ENCODE peak calls at places on chromosome 15, in five cellular contexts. G is Peyer's patch, F is cardiac muscle cell, Y is ovary, R is osteoblast. I is an unnamed sample.

GRCh38 chr15:99598296-99598695 is 32.5 kb downstream of the MEF2A start:
- DNase-seq in G (no peak), F (no peak), Y (no peak), R (no peak), I (no peak)

GRCh38 chr15:77836901-77837648 is 204.4 kb upstream of the LINGO1 start:
- DNase-seq in G (no peak), F (no peak), Y (no peak), R (peak; percentile 31), I (peak; percentile 54)

GRCh38 chr15:31074321-31074720 is 27.2 kb downstream of the TRPM1 start:
- DNase-seq in G (no peak), F (no peak), Y (no peak), R (no peak), I (no peak)

GRCh38 chr15:31412824-31413223 is 86.2 kb downstream of the KLF13 start:
- DNase-seq in G (no peak), F (no peak), Y (no peak), R (no peak), I (no peak)

GRCh38 chr15:64246364-64247189 is 83.8 kb upstream of the PPIB start:
- DNase-seq in G (no peak), F (peak; percentile 85), Y (no peak), R (peak; percentile 17), I (no peak)

GRCh38 chr15:76674883-76675282 is 230.3 kb downstream of the SCAPER start:
- DNase-seq in G (no peak), F (no peak), Y (no peak), R (no peak), I (no peak)

GRCh38 chr15:88255496-88256171 is 905 bp downstream of the NTRK3 start:
- DNase-seq in G (no peak), F (peak; percentile 58), Y (peak; percentile 59), R (peak; percentile 97), I (no peak)

GRCh38 chr15:77474310-77474986 is 53.8 kb downstream of the HMG20A start:
- DNase-seq in G (no peak), F (no peak), Y (no peak), R (no peak), I (no peak)

GRCh38 chr15:95470997-95471692 is 859.4 kb upstream of the NR2F2 start:
- DNase-seq in G (no peak), F (peak; percentile 90), Y (peak; percentile 63), R (no peak), I (no peak)

GRCh38 chr15:93415576-93415975 is 326.6 kb upstream of the RGMA start:
- DNase-seq in G (no peak), F (no peak), Y (no peak), R (no peak), I (no peak)

GRCh38 chr15:87032291-87032690 is 952.6 kb downstream of the AGBL1 start:
- DNase-seq in G (no peak), F (no peak), Y (no peak), R (no peak), I (no peak)

GRCh38 chr15:95875141-95875643 is 455.3 kb upstream of the NR2F2 start:
- DNase-seq in G (no peak), F (peak; percentile 86), Y (no peak), R (no peak), I (no peak)

GRCh38 chr15:58396181-58396580 is 35.6 kb upstream of the LIPC start:
- DNase-seq in G (no peak), F (peak; percentile 91), Y (no peak), R (peak; percentile 80), I (no peak)

GRCh38 chr15:22950211-22950990 is 29.8 kb downstream of the CYFIP1 start:
- DNase-seq in G (no peak), F (no peak), Y (no peak), R (peak; percentile 90), I (peak; percentile 75)

GRCh38 chr15:99451484-99451883 is 114.3 kb upstream of the MEF2A start:
- DNase-seq in G (no peak), F (no peak), Y (no peak), R (no peak), I (no peak)

GRCh38 chr15:48029656-48030055 is 91.1 kb upstream of the SLC24A5 start:
- DNase-seq in G (no peak), F (no peak), Y (no peak), R (no peak), I (no peak)

GRCh38 chr15:91302588-91303439 is 202.8 kb downstream of the SV2B start:
- DNase-seq in G (peak; percentile 50), F (peak; percentile 77), Y (no peak), R (peak; percentile 83), I (no peak)

GRCh38 chr15:99566157-99566900 is 545 bp downstream of the MEF2A start:
- DNase-seq in G (peak; percentile 56), F (no peak), Y (peak; percentile 63), R (peak; percentile 87), I (peak; percentile 86)

GRCh38 chr15:29345549-29346525 is 76.2 kb upstream of the NSMCE3 start:
- DNase-seq in G (no peak), F (no peak), Y (no peak), R (no peak), I (no peak)

GRCh38 chr15:58537480-58537879 is 105.7 kb downstream of the LIPC start:
- DNase-seq in G (peak; percentile 25), F (no peak), Y (no peak), R (no peak), I (no peak)

GRCh38 chr15:52485290-52485689 is 43.4 kb downstream of the MYO5A start:
- DNase-seq in G (no peak), F (no peak), Y (no peak), R (no peak), I (no peak)

GRCh38 chr15:98800437-98801233 is 152.3 kb downstream of the IGF1R start:
- DNase-seq in G (peak; percentile 60), F (peak; percentile 94), Y (no peak), R (no peak), I (no peak)

GRCh38 chr15:91075761-91076160 is 24.3 kb upstream of the SV2B start:
- DNase-seq in G (no peak), F (no peak), Y (no peak), R (no peak), I (no peak)

GRCh38 chr15:58524247-58524646 is 92.5 kb downstream of the LIPC start:
- DNase-seq in G (peak; percentile 19), F (peak; percentile 52), Y (no peak), R (no peak), I (no peak)

GRCh38 chr15:43285609-43286037 is 18.9 kb upstream of the TGM5 start:
- DNase-seq in G (peak; percentile 84), F (peak; percentile 73), Y (no peak), R (peak; percentile 86), I (no peak)

GRCh38 chr15:40063563-40064011 is 24.6 kb upstream of the SRP14 start:
- DNase-seq in G (peak; percentile 45), F (no peak), Y (no peak), R (peak; percentile 95), I (peak; percentile 66)

GRCh38 chr15:77107531-77108355 is 36.8 kb upstream of the TSPAN3 start:
- DNase-seq in G (peak; percentile 76), F (peak; percentile 75), Y (peak; percentile 65), R (peak; percentile 85), I (no peak)

GRCh38 chr15:23877502-23878412 is 190.7 kb upstream of the NDN start:
- DNase-seq in G (peak; percentile 53), F (peak; percentile 11), Y (peak; percentile 73), R (no peak), I (no peak)

GRCh38 chr15:55319537-55320325 is 709 bp downstream of the PIGB start:
- DNase-seq in G (no peak), F (peak; percentile 38), Y (no peak), R (peak; percentile 78), I (no peak)

GRCh38 chr15:73082719-73083275 is 30.5 kb downstream of the NEO1 start:
- DNase-seq in G (no peak), F (peak; percentile 16), Y (no peak), R (no peak), I (no peak)

GRCh38 chr15:99167640-99168039 is 62.8 kb downstream of the SYNM start:
- DNase-seq in G (peak; percentile 24), F (no peak), Y (no peak), R (no peak), I (no peak)

GRCh38 chr15:59953392-59953883 is 50.7 kb upstream of the FOXB1 start:
- DNase-seq in G (no peak), F (no peak), Y (no peak), R (no peak), I (no peak)

GRCh38 chr15:79418693-79419279 is 13.3 kb upstream of the MINAR1 start:
- DNase-seq in G (no peak), F (no peak), Y (no peak), R (no peak), I (no peak)

GRCh38 chr15:88218557-88219214 is 37.9 kb downstream of the NTRK3 start:
- DNase-seq in G (no peak), F (no peak), Y (no peak), R (no peak), I (no peak)

GRCh38 chr15:33581032-33581431 is 270.3 kb downstream of the RYR3 start:
- DNase-seq in G (no peak), F (peak; percentile 55), Y (peak; percentile 51), R (no peak), I (no peak)

GRCh38 chr15:68808770-68809169 is 11.9 kb downstream of the ANP32A start:
- DNase-seq in G (no peak), F (no peak), Y (no peak), R (no peak), I (no peak)
- H3K4me1 ChIP-seq in G (peaks cover 31% of the 10 kb centered on the region), F (peaks cover 62% of the 10 kb centered on the region), Y (no peaks in the 10 kb centered on the region), R (peaks cover 8% of the 10 kb centered on the region), I (peaks cover 3% of the 10 kb centered on the region)

GRCh38 chr15:80915462-80915861 is 74.2 kb downstream of the MESD start:
- DNase-seq in G (no peak), F (no peak), Y (no peak), R (no peak), I (no peak)

GRCh38 chr15:80913541-80913940 is 76.1 kb downstream of the MESD start:
- DNase-seq in G (no peak), F (no peak), Y (no peak), R (no peak), I (no peak)

GRCh38 chr15:80916056-80916455 is 73.6 kb downstream of the MESD start:
- DNase-seq in G (no peak), F (no peak), Y (no peak), R (no peak), I (no peak)

GRCh38 chr15:80911821-80912220 is 77.8 kb downstream of the MESD start:
- DNase-seq in G (no peak), F (no peak), Y (no peak), R (no peak), I (no peak)

GRCh38 chr15:80912673-80913072 is 76.9 kb downstream of the MESD start:
- DNase-seq in G (no peak), F (no peak), Y (no peak), R (no peak), I (no peak)
- H3K9me3 ChIP-seq in G (no peaks in the 10 kb centered on the region), F (no peaks in the 10 kb centered on the region), Y (no peaks in the 10 kb centered on the region), R (no peaks in the 10 kb centered on the region), I (no peaks in the 10 kb centered on the region)

DNA sequence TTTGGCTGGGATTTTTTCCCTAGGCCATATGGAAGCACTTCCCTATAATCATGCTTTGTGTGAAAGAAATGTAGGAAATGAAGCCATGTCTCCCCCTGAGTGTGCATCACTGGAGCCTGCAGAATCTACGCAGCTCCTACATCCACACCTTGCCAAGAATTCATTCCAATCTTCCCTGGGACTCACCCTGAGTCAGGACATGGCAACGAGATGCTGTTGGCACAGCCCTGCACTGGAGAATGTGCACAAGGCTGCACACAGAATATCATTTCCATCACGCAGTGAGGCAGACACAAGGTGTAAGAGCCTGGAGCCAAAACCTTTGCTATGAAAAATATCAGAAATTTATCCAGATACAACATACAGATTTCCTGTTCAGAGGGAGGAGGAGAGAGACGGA is 189.6 kb downstream of the ADAMTSL3 start:
- DNase-seq in G (no peak), F (peak; percentile 86), Y (no peak), R (peak; percentile 57), I (no peak)
- H3K27ac ChIP-seq in G (no peak overlapping the region), F (no peak overlapping the region), Y (no peak overlapping the region), R (no peak overlapping the region), I (no peak overlapping the region)

GRCh38 chr15:66704783-66705113 is 2.7 kb downstream of the SMAD6 start:
- DNase-seq in G (no peak), F (no peak), Y (no peak), R (peak; percentile 87), I (no peak)
- H3K4me1 ChIP-seq in G (peaks cover 26% of the 10 kb centered on the region), F (peaks cover 31% of the 10 kb centered on the region), Y (peaks cover 23% of the 10 kb centered on the region), R (peaks cover 54% of the 10 kb centered on the region), I (peaks cover 55% of the 10 kb centered on the region)